ENCODE peak calls at places on chromosomes 6 and 20, in nine cellular contexts. One of them, this sample, is unnamed. For H3K27me3, the result is how much of the 10 kb centered on the place peaks cover.

GRCh38 chr20:45406260-45407066 is 1.6 kb upstream of the DBNDD2 start:
- DNase-seq in GM12878: no peak
- DNase-seq in esophagus squamous epithelium: no peak
- DNase-seq in heart right ventricle: peak
- DNase-seq in fibroblast of lung: peak
- DNase-seq in ascending aorta: peak
- DNase-seq in GM23338: peak
- DNase-seq in heart left ventricle: peak
- DNase-seq in cardiac muscle cell: peak
- DNase-seq in this sample: peak

GRCh38 chr6:56690519-56691200 is 48.0 kb upstream of the DST start:
- DNase-seq in heart right ventricle: no peak
- DNase-seq in GM23338: no peak
- DNase-seq in ascending aorta: no peak
- DNase-seq in cardiac muscle cell: no peak
- DNase-seq in fibroblast of lung: peak
- DNase-seq in esophagus squamous epithelium: no peak
- DNase-seq in GM12878: no peak
- DNase-seq in heart left ventricle: no peak
- DNase-seq in this sample: no peak

GRCh38 chr6:11328613-11329247 is 96.3 kb upstream of the NEDD9 start:
- DNase-seq in GM12878: no peak
- DNase-seq in GM23338: no peak
- DNase-seq in heart right ventricle: no peak
- DNase-seq in esophagus squamous epithelium: no peak
- DNase-seq in heart left ventricle: no peak
- DNase-seq in fibroblast of lung: peak
- DNase-seq in cardiac muscle cell: no peak
- DNase-seq in ascending aorta: no peak
- DNase-seq in this sample: no peak

GRCh38 chr6:26331809-26332226 is 33.2 kb upstream of the BTN3A2 start:
- DNase-seq in esophagus squamous epithelium: no peak
- DNase-seq in fibroblast of lung: no peak
- DNase-seq in ascending aorta: no peak
- DNase-seq in GM23338: no peak
- DNase-seq in heart right ventricle: no peak
- DNase-seq in heart left ventricle: no peak
- DNase-seq in GM12878: no peak
- DNase-seq in cardiac muscle cell: no peak
- DNase-seq in this sample: no peak

GRCh38 chr20:57544838-57545564 is 15.9 kb upstream of the PCK1 start:
- DNase-seq in cardiac muscle cell: no peak
- DNase-seq in fibroblast of lung: no peak
- DNase-seq in esophagus squamous epithelium: no peak
- DNase-seq in heart right ventricle: no peak
- DNase-seq in GM23338: no peak
- DNase-seq in heart left ventricle: no peak
- DNase-seq in GM12878: no peak
- DNase-seq in ascending aorta: no peak
- DNase-seq in this sample: no peak

GRCh38 chr6:39203804-39204495 is 25.3 kb downstream of the KCNK5 start:
- DNase-seq in heart right ventricle: no peak
- DNase-seq in ascending aorta: no peak
- DNase-seq in fibroblast of lung: no peak
- DNase-seq in GM12878: no peak
- DNase-seq in heart left ventricle: no peak
- DNase-seq in cardiac muscle cell: no peak
- DNase-seq in GM23338: peak
- DNase-seq in esophagus squamous epithelium: no peak
- DNase-seq in this sample: no peak

GRCh38 chr20:23776067-23776771 is 25.5 kb upstream of the CST1 start:
- DNase-seq in GM12878: no peak
- DNase-seq in ascending aorta: no peak
- DNase-seq in fibroblast of lung: no peak
- DNase-seq in heart left ventricle: no peak
- DNase-seq in cardiac muscle cell: no peak
- DNase-seq in esophagus squamous epithelium: no peak
- DNase-seq in GM23338: peak
- DNase-seq in heart right ventricle: no peak
- DNase-seq in this sample: no peak

GRCh38 chr6:21382821-21383455 is 210.6 kb upstream of the SOX4 start:
- DNase-seq in esophagus squamous epithelium: no peak
- DNase-seq in fibroblast of lung: no peak
- DNase-seq in GM23338: no peak
- DNase-seq in heart left ventricle: no peak
- DNase-seq in GM12878: no peak
- DNase-seq in cardiac muscle cell: no peak
- DNase-seq in ascending aorta: no peak
- DNase-seq in heart right ventricle: no peak
- DNase-seq in this sample: no peak

GRCh38 chr6:37588745-37589139 is 89.0 kb upstream of the CCDC167 start:
- DNase-seq in esophagus squamous epithelium: no peak
- DNase-seq in GM23338: no peak
- DNase-seq in cardiac muscle cell: no peak
- DNase-seq in heart left ventricle: no peak
- DNase-seq in ascending aorta: no peak
- DNase-seq in GM12878: no peak
- DNase-seq in fibroblast of lung: no peak
- DNase-seq in heart right ventricle: no peak
- DNase-seq in this sample: no peak
- H3K27me3 ChIP-seq in esophagus squamous epithelium: under half
- H3K27me3 ChIP-seq in GM23338: under half
- H3K27me3 ChIP-seq in cardiac muscle cell: under half
- H3K27me3 ChIP-seq in heart left ventricle: under half
- H3K27me3 ChIP-seq in ascending aorta: under half
- H3K27me3 ChIP-seq in GM12878: under half
- H3K27me3 ChIP-seq in fibroblast of lung: under half
- H3K27me3 ChIP-seq in heart right ventricle: under half
- H3K27me3 ChIP-seq in this sample: under half

GRCh38 chr20:63685269-63686026 is 11.0 kb upstream of the TNFRSF6B start:
- DNase-seq in GM23338: no peak
- DNase-seq in esophagus squamous epithelium: no peak
- DNase-seq in GM12878: no peak
- DNase-seq in heart right ventricle: no peak
- DNase-seq in ascending aorta: no peak
- DNase-seq in cardiac muscle cell: no peak
- DNase-seq in heart left ventricle: no peak
- DNase-seq in fibroblast of lung: no peak
- DNase-seq in this sample: no peak

GRCh38 chr20:63686094-63686491 is 10.4 kb upstream of the TNFRSF6B start:
- DNase-seq in GM12878: no peak
- DNase-seq in esophagus squamous epithelium: no peak
- DNase-seq in fibroblast of lung: no peak
- DNase-seq in cardiac muscle cell: no peak
- DNase-seq in ascending aorta: no peak
- DNase-seq in GM23338: no peak
- DNase-seq in heart left ventricle: no peak
- DNase-seq in heart right ventricle: no peak
- DNase-seq in this sample: no peak

GRCh38 chr20:63687419-63688233 is 8.8 kb upstream of the TNFRSF6B start:
- DNase-seq in cardiac muscle cell: no peak
- DNase-seq in esophagus squamous epithelium: no peak
- DNase-seq in heart left ventricle: no peak
- DNase-seq in fibroblast of lung: no peak
- DNase-seq in heart right ventricle: no peak
- DNase-seq in ascending aorta: no peak
- DNase-seq in GM23338: no peak
- DNase-seq in GM12878: no peak
- DNase-seq in this sample: no peak

GRCh38 chr20:63688234-63689045 is 8.0 kb upstream of the TNFRSF6B start:
- DNase-seq in cardiac muscle cell: no peak
- DNase-seq in ascending aorta: no peak
- DNase-seq in fibroblast of lung: no peak
- DNase-seq in esophagus squamous epithelium: no peak
- DNase-seq in GM23338: no peak
- DNase-seq in heart right ventricle: no peak
- DNase-seq in heart left ventricle: no peak
- DNase-seq in GM12878: no peak
- DNase-seq in this sample: no peak

DNA sequence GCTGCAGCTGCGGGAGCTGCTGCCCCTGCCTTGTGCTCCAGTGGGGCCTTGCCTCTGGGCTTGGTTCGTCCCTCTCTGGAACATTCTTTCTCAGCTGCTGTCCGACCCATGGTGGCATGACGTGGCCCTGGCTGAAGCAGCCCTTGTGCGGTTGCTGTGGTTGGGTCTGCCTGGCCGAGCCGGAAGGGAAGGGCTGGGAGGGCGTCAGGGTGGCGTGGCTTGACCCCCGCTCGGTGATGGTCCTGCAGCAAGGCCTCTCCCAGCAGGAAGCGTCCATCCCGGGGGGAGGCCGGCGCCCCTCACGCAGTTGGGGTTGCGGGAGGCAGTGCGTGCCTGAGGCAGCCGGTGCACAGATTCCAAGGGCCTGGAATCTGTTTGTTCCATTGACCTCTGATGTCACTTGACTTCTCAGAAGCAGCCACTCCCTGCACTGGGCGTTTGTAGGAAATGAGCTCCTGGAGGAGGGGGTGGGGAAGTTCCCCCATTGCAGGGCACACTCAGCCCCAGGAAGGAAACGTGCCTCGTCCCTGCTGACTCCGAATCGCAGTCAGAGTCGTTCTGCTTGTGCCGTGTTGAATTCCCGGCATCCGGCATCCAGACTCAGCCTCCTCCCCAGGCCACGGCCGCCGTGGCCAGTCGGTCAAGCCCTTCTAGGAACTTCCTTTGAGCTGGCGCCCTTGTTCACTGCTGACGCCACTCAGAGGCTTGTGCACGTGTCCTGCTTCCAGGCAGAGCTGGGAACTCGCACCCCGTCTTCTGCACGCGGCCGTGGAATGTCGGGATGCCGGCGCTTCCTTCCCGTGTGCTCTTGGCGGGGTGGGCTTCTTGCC is 9.7 kb upstream of the TNFRSF6B start:
- DNase-seq in heart right ventricle: peak
- DNase-seq in GM23338: no peak
- DNase-seq in heart left ventricle: peak
- DNase-seq in esophagus squamous epithelium: no peak
- DNase-seq in cardiac muscle cell: peak
- DNase-seq in GM12878: no peak
- DNase-seq in ascending aorta: peak
- DNase-seq in fibroblast of lung: peak
- DNase-seq in this sample: no peak
- H3K4me3 ChIP-seq in heart right ventricle: peak
- H3K4me3 ChIP-seq in GM23338: no peak
- H3K4me3 ChIP-seq in heart left ventricle: peak
- H3K4me3 ChIP-seq in esophagus squamous epithelium: peak
- H3K4me3 ChIP-seq in cardiac muscle cell: no peak
- H3K4me3 ChIP-seq in GM12878: no peak
- H3K4me3 ChIP-seq in ascending aorta: no peak
- H3K4me3 ChIP-seq in fibroblast of lung: no peak
- H3K4me3 ChIP-seq in this sample: no peak

GRCh38 chr6:88605271-88605670 is 358.1 kb downstream of the RNGTT start:
- DNase-seq in GM23338: no peak
- DNase-seq in heart left ventricle: no peak
- DNase-seq in cardiac muscle cell: no peak
- DNase-seq in ascending aorta: no peak
- DNase-seq in heart right ventricle: no peak
- DNase-seq in GM12878: no peak
- DNase-seq in fibroblast of lung: no peak
- DNase-seq in esophagus squamous epithelium: no peak
- DNase-seq in this sample: no peak

GRCh38 chr6:88596801-88597200 is 366.6 kb downstream of the RNGTT start:
- DNase-seq in ascending aorta: no peak
- DNase-seq in GM23338: no peak
- DNase-seq in fibroblast of lung: no peak
- DNase-seq in heart left ventricle: no peak
- DNase-seq in cardiac muscle cell: no peak
- DNase-seq in heart right ventricle: no peak
- DNase-seq in esophagus squamous epithelium: no peak
- DNase-seq in GM12878: no peak
- DNase-seq in this sample: no peak

DNA sequence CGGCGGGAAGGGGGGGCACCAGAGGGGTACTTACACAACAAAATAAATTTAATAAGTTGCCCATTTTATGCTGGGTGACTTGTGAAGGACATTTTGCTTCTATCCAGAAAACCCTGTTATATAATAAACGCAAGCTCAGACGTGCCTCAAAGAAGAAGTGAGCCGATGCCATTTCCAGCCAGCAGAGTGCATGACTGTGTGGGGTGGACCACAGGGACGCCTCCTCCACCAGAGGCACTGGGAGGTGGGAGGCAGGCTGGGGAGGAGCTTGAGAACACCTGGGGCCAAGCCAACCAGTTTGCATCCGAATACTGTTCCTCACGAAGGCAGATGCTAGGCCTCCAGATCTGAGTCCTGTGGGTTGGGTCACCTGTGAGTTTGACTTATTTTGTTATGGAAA is 363.9 kb downstream of the RNGTT start:
- DNase-seq in ascending aorta: no peak
- DNase-seq in GM23338: peak
- DNase-seq in heart left ventricle: no peak
- DNase-seq in cardiac muscle cell: no peak
- DNase-seq in esophagus squamous epithelium: no peak
- DNase-seq in fibroblast of lung: no peak
- DNase-seq in heart right ventricle: no peak
- DNase-seq in GM12878: no peak
- DNase-seq in this sample: no peak
- TF ChIP-seq CTCF in ascending aorta: no peak
- TF ChIP-seq CTCF in GM23338: peak
- TF ChIP-seq CTCF in heart left ventricle: no peak
- TF ChIP-seq CTCF in cardiac muscle cell: no peak
- TF ChIP-seq CTCF in esophagus squamous epithelium: no peak
- TF ChIP-seq CTCF in fibroblast of lung: no peak
- TF ChIP-seq CTCF in heart right ventricle: no peak
- TF ChIP-seq CTCF in GM12878: peak
- TF ChIP-seq CTCF in this sample: no peak

GRCh38 chr20:32580970-32581838 is 3.9 kb downstream of the NOL4L start:
- DNase-seq in fibroblast of lung: no peak
- DNase-seq in ascending aorta: no peak
- DNase-seq in GM12878: no peak
- DNase-seq in GM23338: peak
- DNase-seq in esophagus squamous epithelium: no peak
- DNase-seq in cardiac muscle cell: peak
- DNase-seq in heart right ventricle: no peak
- DNase-seq in heart left ventricle: no peak
- DNase-seq in this sample: no peak

GRCh38 chr20:32583581-32584045 is 1.5 kb downstream of the NOL4L start:
- DNase-seq in cardiac muscle cell: peak
- DNase-seq in fibroblast of lung: no peak
- DNase-seq in GM23338: peak
- DNase-seq in heart left ventricle: peak
- DNase-seq in heart right ventricle: no peak
- DNase-seq in ascending aorta: no peak
- DNase-seq in esophagus squamous epithelium: no peak
- DNase-seq in GM12878: no peak
- DNase-seq in this sample: no peak

GRCh38 chr20:32581839-32582658 is 3.1 kb downstream of the NOL4L start:
- DNase-seq in GM23338: peak
- DNase-seq in GM12878: no peak
- DNase-seq in heart right ventricle: no peak
- DNase-seq in ascending aorta: no peak
- DNase-seq in heart left ventricle: no peak
- DNase-seq in esophagus squamous epithelium: no peak
- DNase-seq in fibroblast of lung: no peak
- DNase-seq in cardiac muscle cell: peak
- DNase-seq in this sample: no peak

GRCh38 chr20:32585011-32585518 is at the start of gene NOL4L:
- DNase-seq in fibroblast of lung: peak
- DNase-seq in GM23338: peak
- DNase-seq in esophagus squamous epithelium: no peak
- DNase-seq in heart left ventricle: no peak
- DNase-seq in ascending aorta: no peak
- DNase-seq in GM12878: no peak
- DNase-seq in cardiac muscle cell: peak
- DNase-seq in heart right ventricle: peak
- DNase-seq in this sample: no peak

GRCh38 chr20:32582659-32583580 is 2.2 kb downstream of the NOL4L start:
- DNase-seq in cardiac muscle cell: peak
- DNase-seq in GM12878: no peak
- DNase-seq in heart left ventricle: peak
- DNase-seq in ascending aorta: no peak
- DNase-seq in heart right ventricle: no peak
- DNase-seq in GM23338: peak
- DNase-seq in esophagus squamous epithelium: no peak
- DNase-seq in fibroblast of lung: peak
- DNase-seq in this sample: no peak
- H3K27me3 ChIP-seq in cardiac muscle cell: under half
- H3K27me3 ChIP-seq in GM12878: under half
- H3K27me3 ChIP-seq in heart left ventricle: under half
- H3K27me3 ChIP-seq in ascending aorta: under half
- H3K27me3 ChIP-seq in heart right ventricle: under half
- H3K27me3 ChIP-seq in GM23338: under half
- H3K27me3 ChIP-seq in esophagus squamous epithelium: under half
- H3K27me3 ChIP-seq in fibroblast of lung: under half
- H3K27me3 ChIP-seq in this sample: under half